ENCODE peak calls at places on chromosomes 12 and 14, in six cellular contexts. One of them, this sample, is unnamed.

GRCh38 chr14:77613207-77613606 is 3.2 kb downstream of the SPTLC2 start:
- DNase-seq in HFF-Myc: no peak
- DNase-seq in amniotic stem cell: no peak
- DNase-seq in choroid plexus epithelial cell: no peak
- DNase-seq in psoas muscle: no peak
- DNase-seq in dorsolateral prefrontal cortex: no peak
- DNase-seq in this sample: no peak

GRCh38 chr14:96821501-96821900 is 24.3 kb downstream of the VRK1 start:
- DNase-seq in HFF-Myc: no peak
- DNase-seq in amniotic stem cell: no peak
- DNase-seq in choroid plexus epithelial cell: no peak
- DNase-seq in psoas muscle: no peak
- DNase-seq in dorsolateral prefrontal cortex: no peak
- DNase-seq in this sample: no peak

GRCh38 chr12:108008163-108008562 is 120.9 kb upstream of the WSCD2 start:
- DNase-seq in HFF-Myc: no peak
- DNase-seq in amniotic stem cell: no peak
- DNase-seq in choroid plexus epithelial cell: no peak
- DNase-seq in psoas muscle: no peak
- DNase-seq in dorsolateral prefrontal cortex: no peak
- DNase-seq in this sample: no peak

GRCh38 chr12:10957741-10958140 is 18.7 kb upstream of the TAS2R14 start:
- DNase-seq in HFF-Myc: no peak
- DNase-seq in amniotic stem cell: no peak
- DNase-seq in choroid plexus epithelial cell: peak
- DNase-seq in psoas muscle: no peak
- DNase-seq in dorsolateral prefrontal cortex: no peak
- DNase-seq in this sample: no peak

GRCh38 chr14:98931911-98932310 is 340.1 kb downstream of the BCL11B start:
- DNase-seq in HFF-Myc: no peak
- DNase-seq in amniotic stem cell: no peak
- DNase-seq in choroid plexus epithelial cell: no peak
- DNase-seq in psoas muscle: no peak
- DNase-seq in dorsolateral prefrontal cortex: no peak
- DNase-seq in this sample: no peak

GRCh38 chr12:120457133-120457532 is 10.9 kb downstream of the GATC start:
- DNase-seq in HFF-Myc: no peak
- DNase-seq in amniotic stem cell: no peak
- DNase-seq in choroid plexus epithelial cell: peak
- DNase-seq in psoas muscle: no peak
- DNase-seq in dorsolateral prefrontal cortex: no peak
- DNase-seq in this sample: no peak

GRCh38 chr14:69999246-69999645 is 120.0 kb downstream of the SMOC1 start:
- DNase-seq in HFF-Myc: peak
- DNase-seq in amniotic stem cell: no peak
- DNase-seq in choroid plexus epithelial cell: peak
- DNase-seq in psoas muscle: no peak
- DNase-seq in dorsolateral prefrontal cortex: no peak
- DNase-seq in this sample: no peak

GRCh38 chr12:132422057-132423043 is 67.6 kb upstream of the FBRSL1 start:
- DNase-seq in HFF-Myc: no peak
- DNase-seq in amniotic stem cell: no peak
- DNase-seq in choroid plexus epithelial cell: no peak
- DNase-seq in psoas muscle: no peak
- DNase-seq in dorsolateral prefrontal cortex: no peak
- DNase-seq in this sample: peak

GRCh38 chr14:33120341-33120740 is 181.7 kb downstream of the NPAS3 start:
- DNase-seq in HFF-Myc: no peak
- DNase-seq in amniotic stem cell: no peak
- DNase-seq in choroid plexus epithelial cell: peak
- DNase-seq in psoas muscle: no peak
- DNase-seq in dorsolateral prefrontal cortex: no peak
- DNase-seq in this sample: no peak

GRCh38 chr14:99260116-99260515 is 11.9 kb downstream of the BCL11B start:
- DNase-seq in HFF-Myc: no peak
- DNase-seq in amniotic stem cell: no peak
- DNase-seq in choroid plexus epithelial cell: no peak
- DNase-seq in psoas muscle: no peak
- DNase-seq in dorsolateral prefrontal cortex: no peak
- DNase-seq in this sample: no peak

This sample was measured in nephron progenitor cell.